ENCODE peak calls at places on chromosome 20, in six cellular contexts. G is HepG2, P is GM12878, Z is H1, N is A549, M is K562. S is an unnamed sample.
A peak's percentile ranks its signal among the peaks of the same experiment; 100 is the strongest.

GRCh38 chr20:46407671-46407996 is 1.2 kb upstream of the ELMO2 start:
- DNase-seq in G (no peak), P (no peak), Z (no peak), N (no peak), M (no peak), S (no peak)

GRCh38 chr20:32354592-32355416 is 3.3 kb upstream of the ASXL1 start:
- DNase-seq in G (peak; percentile 93), P (peak; percentile 59), Z (no peak), N (peak; percentile 19), M (no peak), S (no peak)

GRCh38 chr20:31570735-31571617 is 34.1 kb upstream of the ID1 start:
- DNase-seq in G (peak; percentile 33), P (no peak), Z (no peak), N (no peak), M (no peak), S (peak; percentile 81)

GRCh38 chr20:50460608-50461268 is 49.4 kb upstream of the PTPN1 start:
- DNase-seq in G (peak; percentile 91), P (no peak), Z (peak; percentile 99), N (peak; percentile 95), M (peak; percentile 86), S (peak; percentile 92)

GRCh38 chr20:22763257-22763906 is 179.0 kb upstream of the FOXA2 start:
- DNase-seq in G (no peak), P (no peak), Z (no peak), N (peak; percentile 55), M (no peak), S (no peak)

GRCh38 chr20:7772376-7772775 is 167.9 kb downstream of the HAO1 start:
- DNase-seq in G (no peak), P (no peak), Z (no peak), N (no peak), M (no peak), S (no peak)

GRCh38 chr20:34705383-34706021 is 1.4 kb downstream of the TP53INP2 start:
- DNase-seq in G (peak; percentile 73), P (no peak), Z (no peak), N (peak; percentile 37), M (peak; percentile 29), S (no peak)

GRCh38 chr20:58293453-58293852 is 16.1 kb upstream of the RAB22A start:
- DNase-seq in G (peak; percentile 28), P (no peak), Z (no peak), N (no peak), M (peak; percentile 55), S (peak; percentile 61)

GRCh38 chr20:645318-646106 is 7.5 kb downstream of the SRXN1 start:
- DNase-seq in G (peak; percentile 90), P (peak; percentile 25), Z (peak; percentile 96), N (peak; percentile 91), M (peak; percentile 60), S (peak; percentile 92)

GRCh38 chr20:23078351-23078993 is 7.7 kb downstream of the CD93 start:
- DNase-seq in G (no peak), P (no peak), Z (no peak), N (no peak), M (no peak), S (no peak)

GRCh38 chr20:2738734-2739398 is 46.3 kb downstream of the EBF4 start:
- DNase-seq in G (no peak), P (no peak), Z (peak; percentile 45), N (no peak), M (no peak), S (no peak)

GRCh38 chr20:24795444-24795843 is 153.6 kb upstream of the CST7 start:
- DNase-seq in G (no peak), P (no peak), Z (no peak), N (no peak), M (no peak), S (no peak)

GRCh38 chr20:3595541-3595940 is 67.7 kb downstream of the GFRA4 start:
- DNase-seq in G (no peak), P (no peak), Z (no peak), N (no peak), M (no peak), S (no peak)

GRCh38 chr20:23289724-23290395 is 60.7 kb upstream of the NXT1 start:
- DNase-seq in G (no peak), P (no peak), Z (no peak), N (no peak), M (no peak), S (no peak)

GRCh38 chr20:39524371-39524911 is 562.3 kb downstream of the DHX35 start:
- DNase-seq in G (no peak), P (no peak), Z (no peak), N (no peak), M (no peak), S (peak; percentile 14)

GRCh38 chr20:57469418-57470211 is 55.3 kb downstream of the CTCFL start:
- DNase-seq in G (no peak), P (no peak), Z (no peak), N (no peak), M (no peak), S (peak; percentile 65)

GRCh38 chr20:24359306-24359705 is 110.1 kb upstream of the SYNDIG1 start:
- DNase-seq in G (no peak), P (no peak), Z (no peak), N (no peak), M (no peak), S (no peak)

DNA sequence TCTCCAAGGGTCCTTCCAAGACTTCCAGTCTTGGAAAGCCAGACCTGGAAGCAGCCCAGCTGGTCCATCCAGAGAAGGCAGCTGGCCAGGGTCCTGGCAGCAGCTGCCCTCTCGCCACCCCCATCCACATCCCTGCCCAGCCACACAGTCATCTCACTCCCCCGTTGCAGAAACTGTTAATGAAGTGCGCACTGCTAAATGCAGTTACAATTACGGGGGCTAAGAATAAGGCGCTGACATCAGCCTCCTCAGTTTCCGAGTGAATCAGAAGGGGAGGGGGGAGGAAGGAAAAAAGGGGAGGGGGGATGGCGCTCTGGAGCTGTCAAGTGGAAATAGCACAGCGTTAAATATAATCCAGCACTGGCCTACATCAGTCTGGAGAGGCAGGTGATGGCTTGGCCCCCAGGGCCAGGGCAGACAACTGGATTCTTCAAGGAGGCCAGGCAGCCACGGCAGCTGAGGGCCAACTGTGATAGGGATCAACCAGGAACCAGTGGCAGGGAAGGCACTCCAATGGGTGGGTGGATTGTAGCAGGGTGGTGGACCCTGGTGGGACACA is 6.9 kb downstream of the RIMS4 start:
- DNase-seq in G (no peak), P (no peak), Z (no peak), N (no peak), M (no peak), S (no peak)
- TF ChIP-seq CHD2 in G (no peak), P (no peak), Z (no peak), N (no peak), M (no peak), S (no peak)

DNA sequence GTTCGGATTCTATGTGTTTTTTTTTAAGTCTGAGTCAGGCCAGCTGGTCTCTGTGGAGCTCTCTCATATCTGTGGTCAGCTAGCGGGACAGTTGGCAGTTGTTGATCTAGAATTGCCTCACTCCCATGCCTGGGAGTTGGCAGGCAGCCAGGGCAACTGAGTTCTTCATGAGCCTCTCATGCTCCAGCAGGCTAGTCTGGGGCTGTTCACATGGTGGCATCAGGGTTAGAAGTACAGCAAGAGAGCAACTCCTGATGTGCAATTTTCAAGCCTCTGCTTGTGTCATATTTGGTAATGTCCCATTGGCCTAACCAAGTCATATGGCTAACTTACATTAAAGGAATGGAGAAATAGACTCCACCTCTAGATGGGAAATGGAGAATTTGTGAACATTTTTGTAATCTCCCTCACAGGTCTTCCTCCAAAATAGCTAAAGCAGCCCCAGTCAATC is 6.7 kb upstream of the IFT52 start:
- DNase-seq in G (peak; percentile 95), P (no peak), Z (no peak), N (no peak), M (peak; percentile 56), S (no peak)
- TF ChIP-seq CHD2 in G (no peak), P (no peak), Z (no peak), N (no peak), M (no peak), S (no peak)

GRCh38 chr20:10701607-10702006 is 27.8 kb upstream of the JAG1 start:
- DNase-seq in G (no peak), P (no peak), Z (no peak), N (peak; percentile 28), M (no peak), S (no peak)

GRCh38 chr20:10699506-10699905 is 25.7 kb upstream of the JAG1 start:
- DNase-seq in G (no peak), P (no peak), Z (no peak), N (no peak), M (no peak), S (no peak)

GRCh38 chr20:10699941-10700340 is 26.1 kb upstream of the JAG1 start:
- DNase-seq in G (no peak), P (no peak), Z (no peak), N (no peak), M (no peak), S (no peak)

DNA sequence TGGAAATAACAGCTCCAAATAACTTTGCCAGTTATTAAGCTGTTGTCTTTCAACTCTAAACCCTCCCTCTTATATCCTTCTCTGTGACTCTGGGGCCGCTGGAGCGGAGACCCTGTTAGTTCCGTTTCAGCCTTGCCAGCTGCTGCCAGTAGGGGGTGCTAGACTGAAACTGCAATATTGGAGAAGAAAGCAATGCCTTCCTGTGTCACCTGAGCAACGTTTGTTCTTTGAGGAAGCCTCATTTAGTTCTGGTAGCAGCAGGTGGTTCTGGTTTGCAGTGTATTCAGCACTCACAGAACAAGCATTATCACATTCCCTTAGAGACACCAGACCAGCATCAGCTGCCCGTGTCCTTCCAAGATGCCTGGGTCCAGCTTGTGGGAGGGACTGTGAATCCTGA is 22.9 kb upstream of the JAG1 start:
- DNase-seq in G (peak; percentile 34), P (no peak), Z (peak; percentile 87), N (no peak), M (peak; percentile 39), S (no peak)
- TF ChIP-seq CHD2 in G (no peak), P (no peak), Z (no peak), N (no peak), M (no peak), S (no peak)

GRCh38 chr20:43916875-43917371 is 2.3 kb downstream of the TOX2 start:
- DNase-seq in G (no peak), P (peak; percentile 23), Z (no peak), N (no peak), M (no peak), S (no peak)
- TF ChIP-seq CHD2 in G (no peak), P (no peak), Z (no peak), N (no peak), M (no peak), S (no peak)

DNA sequence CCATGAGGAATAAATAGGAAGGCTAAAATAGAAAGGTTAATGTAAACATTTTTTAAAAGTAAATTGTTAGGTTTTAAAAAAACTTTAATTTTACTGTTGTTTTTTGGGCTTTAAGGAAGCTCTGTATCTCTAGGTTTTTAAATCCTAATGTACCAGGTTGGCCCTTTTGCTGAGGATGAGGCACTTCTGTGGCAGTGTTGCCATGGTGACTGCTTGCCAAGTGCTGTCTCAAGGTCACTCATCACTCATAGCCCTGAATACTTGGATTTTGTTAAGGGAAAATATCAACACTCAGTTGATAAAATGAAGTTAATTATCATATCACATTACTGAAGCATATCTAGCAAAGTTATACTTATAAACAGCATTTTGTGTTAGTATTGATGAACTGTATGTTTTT is 50.2 kb downstream of the NCOA3 start:
- DNase-seq in G (peak; percentile 70), P (no peak), Z (no peak), N (peak; percentile 37), M (no peak), S (peak; percentile 52)
- TF ChIP-seq CHD2 in G (no peak), P (no peak), Z (no peak), N (no peak), M (no peak), S (no peak)